ENCODE peak calls at places on chromosomes 6 and 20, in nine cellular contexts. R is mesenchymal stem cell, A is PC-3, T is K562, V is mammary epithelial cell, O is GM23248, B is SK-N-SH, Q is neuronal stem cell, J is MM.1S. W is an unnamed sample.

GRCh38 chr20:58699246-58700107 is 6.9 kb downstream of the NPEPL1 start:
- DNase-seq in R (no peak), A (no peak), T (no peak), V (no peak), O (no peak), B (no peak), Q (no peak), J (no peak), W (no peak)

GRCh38 chr6:40855481-40855880 is 183.5 kb downstream of the UNC5CL start:
- DNase-seq in R (no peak), A (no peak), T (no peak), V (no peak), O (no peak), B (no peak), Q (no peak), J (no peak), W (no peak)

GRCh38 chr6:15800821-15801617 is 138.2 kb upstream of the DTNBP1 start:
- DNase-seq in R (no peak), A (peak), T (no peak), V (peak), O (peak), B (no peak), Q (no peak), J (no peak), W (no peak)

GRCh38 chr20:2816583-2817340 is 598 bp downstream of the TMEM239 start:
- DNase-seq in R (no peak), A (no peak), T (no peak), V (no peak), O (no peak), B (peak), Q (no peak), J (no peak), W (peak)

GRCh38 chr20:60054716-60055371 is 96.6 kb downstream of the CDH26 start:
- DNase-seq in R (no peak), A (no peak), T (no peak), V (no peak), O (no peak), B (no peak), Q (no peak), J (no peak), W (peak)

GRCh38 chr6:142726616-142727015 is 218.4 kb downstream of the HIVEP2 start:
- DNase-seq in R (no peak), A (no peak), T (no peak), V (no peak), O (no peak), B (no peak), Q (no peak), J (no peak), W (no peak)

GRCh38 chr6:82045965-82046756 is 201.4 kb downstream of the IBTK start:
- DNase-seq in R (peak), A (peak), T (no peak), V (no peak), O (peak), B (no peak), Q (no peak), J (no peak), W (no peak)

GRCh38 chr6:21828689-21829088 is 235.1 kb downstream of the SOX4 start:
- DNase-seq in R (no peak), A (no peak), T (no peak), V (no peak), O (no peak), B (no peak), Q (no peak), J (no peak), W (no peak)

GRCh38 chr6:113416166-113416565 is 441.0 kb upstream of the MARCKS start:
- DNase-seq in R (no peak), A (no peak), T (no peak), V (no peak), O (peak), B (no peak), Q (no peak), J (no peak), W (no peak)

GRCh38 chr20:31710423-31711250 is 12.0 kb downstream of the BCL2L1 start:
- DNase-seq in R (no peak), A (peak), T (no peak), V (peak), O (no peak), B (no peak), Q (no peak), J (peak), W (no peak)

GRCh38 chr6:7914991-7915789 is 4.6 kb upstream of the TXNDC5 start:
- DNase-seq in R (peak), A (no peak), T (no peak), V (no peak), O (peak), B (no peak), Q (no peak), J (no peak), W (no peak)

GRCh38 chr20:56944546-56944945 is 315.4 kb downstream of the TFAP2C start:
- DNase-seq in R (no peak), A (no peak), T (no peak), V (no peak), O (peak), B (no peak), Q (no peak), J (no peak), W (no peak)

GRCh38 chr6:14134211-14134910 is 16.8 kb downstream of the CD83 start:
- DNase-seq in R (no peak), A (no peak), T (no peak), V (no peak), O (no peak), B (no peak), Q (no peak), J (no peak), W (no peak)

DNA sequence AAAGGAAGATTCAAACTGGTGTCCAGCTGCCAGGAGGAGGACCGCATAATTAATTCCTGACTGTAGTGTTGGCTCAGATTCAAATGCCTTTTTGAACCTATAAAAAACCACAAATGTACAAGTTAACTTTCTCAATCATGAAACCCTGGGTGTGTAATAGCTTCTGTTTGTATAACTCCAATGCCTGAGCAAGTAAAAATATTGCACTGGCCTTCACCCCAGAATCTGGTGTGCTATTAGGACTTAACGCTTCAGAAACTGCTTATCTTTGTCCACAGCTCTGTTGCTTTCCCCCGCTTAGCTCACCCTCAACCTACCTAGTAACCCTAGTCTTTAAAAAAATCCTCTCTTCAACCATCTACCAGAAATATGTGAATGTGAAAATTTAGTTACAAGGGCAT is 119.1 kb upstream of the MAP7 start:
- DNase-seq in R (peak), A (peak), T (no peak), V (peak), O (peak), B (no peak), Q (no peak), J (no peak), W (no peak)
- H3K9ac ChIP-seq in R (no peak), A (peak), T (no peak), V (no peak), O (no peak), B (no peak), Q (no peak), J (no peak), W (no peak)

DNA sequence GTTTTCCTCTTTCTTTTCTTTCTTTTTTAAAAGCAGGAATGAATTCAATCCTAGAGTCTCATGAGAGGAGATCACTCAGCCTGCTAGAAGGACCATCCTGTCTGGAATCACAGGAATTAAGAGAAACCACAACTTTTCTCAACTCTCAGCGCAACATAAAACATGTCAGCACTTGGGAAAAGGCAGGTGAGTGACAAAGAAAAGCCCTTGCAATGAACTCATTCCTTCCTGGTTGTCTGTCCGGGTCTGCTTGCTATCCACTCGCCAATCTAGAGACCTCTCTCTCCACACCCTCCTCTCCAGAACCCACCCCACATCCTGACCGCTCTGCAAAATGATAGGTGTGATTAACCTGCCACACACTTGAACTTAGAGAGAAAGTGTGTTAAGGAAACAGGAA is 253.8 kb downstream of the LY86 start:
- DNase-seq in R (no peak), A (no peak), T (no peak), V (peak), O (no peak), B (no peak), Q (no peak), J (no peak), W (no peak)
- H2AFZ ChIP-seq in R (no peak), A (no peak), T (no peak), V (peak), O (no peak), B (no peak), Q (no peak), J (no peak), W (no peak)

GRCh38 chr6:74871757-74872156 is 334.1 kb downstream of the COL12A1 start:
- DNase-seq in R (no peak), A (peak), T (no peak), V (peak), O (peak), B (no peak), Q (no peak), J (no peak), W (no peak)
- H3K9ac ChIP-seq in R (no peak), A (no peak), T (no peak), V (no peak), O (no peak), B (no peak), Q (no peak), J (no peak), W (no peak)

GRCh38 chr20:4950841-4951240 is 50.5 kb downstream of the SLC23A2 start:
- DNase-seq in R (no peak), A (no peak), T (no peak), V (no peak), O (no peak), B (no peak), Q (no peak), J (no peak), W (no peak)
- H2AFZ ChIP-seq in R (no peak), A (no peak), T (no peak), V (peak), O (peak), B (no peak), Q (no peak), J (no peak), W (no peak)

DNA sequence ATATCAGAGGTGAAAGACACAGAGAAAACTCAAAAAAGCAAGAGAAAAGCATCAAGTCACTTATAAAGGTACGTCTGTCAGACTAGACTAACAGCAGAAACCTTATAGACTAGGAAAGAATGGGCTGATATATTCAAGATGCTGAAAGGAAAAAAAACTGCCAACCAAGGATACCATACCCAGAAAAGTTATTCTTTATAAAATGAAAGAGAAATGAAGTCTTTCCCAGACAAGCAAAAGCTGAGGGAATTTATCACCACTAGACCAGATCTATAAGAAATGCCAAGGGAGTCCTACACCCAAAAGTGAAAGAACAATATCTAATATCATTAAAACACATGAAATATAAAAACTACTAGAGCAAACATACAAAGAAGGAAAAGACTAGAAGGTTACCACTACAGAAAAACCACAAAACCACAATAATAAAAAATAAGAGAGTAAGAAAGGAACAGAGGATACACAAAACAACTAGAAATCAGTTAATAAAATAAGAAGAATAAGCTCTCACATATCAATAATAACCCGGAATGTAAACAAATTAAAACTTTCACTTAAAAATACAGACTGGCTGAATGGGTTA is 6.2 kb downstream of the MOXD1 start:
- DNase-seq in R (no peak), A (no peak), T (no peak), V (no peak), O (no peak), B (no peak), Q (no peak), J (no peak), W (no peak)
- H3K9ac ChIP-seq in R (no peak), A (no peak), T (no peak), V (no peak), O (no peak), B (no peak), Q (no peak), J (no peak), W (no peak)

W was measured in DND-41.